ENCODE peak calls at places on chromosome 1, in ten cellular contexts. Z is G401; U is DMS153; C is ACHN; O is BE2C; F is left lobe of liver; T is activated B cell treated with CpG ODN at 0.5 μM for 24 hours; W is activated CD8-positive, alpha-beta memory T cell treated with anti-CD3 and anti-CD28 coated beads for 48 hours; V is GM23338; E is IMR-90. D is an unnamed sample.

GRCh38 chr1:10730985-10731384 is 65.5 kb downstream of the CASZ1 start:
- DNase-seq in T (no peak), O (no peak), E (peak), W (no peak), F (no peak), V (no peak), U (no peak), Z (no peak), C (peak), D (no peak)

GRCh38 chr1:111145542-111145941 is 5.5 kb downstream of the CEPT1 start:
- DNase-seq in C (no peak), U (no peak), W (no peak), O (no peak), E (no peak), T (no peak), F (no peak), V (no peak), Z (no peak), D (no peak)

GRCh38 chr1:40362699-40363098 is 10.8 kb upstream of the SMAP2 start:
- DNase-seq in C (peak), Z (no peak), W (no peak), F (no peak), E (peak), T (no peak), O (no peak), V (no peak), U (no peak), D (no peak)

GRCh38 chr1:8032351-8032750 is 6.2 kb upstream of the ERRFI1 start:
- DNase-seq in F (no peak), V (no peak), T (no peak), E (peak), Z (no peak), W (no peak), U (no peak), C (no peak), O (no peak), D (no peak)

GRCh38 chr1:125065092-125065820 is 3880.5 kb downstream of the SRGAP2C start:
- DNase-seq in C (no peak), F (peak), U (no peak), O (no peak), T (no peak), V (no peak), Z (no peak), W (no peak), E (no peak), D (peak)

GRCh38 chr1:3799976-3800685 is 3.8 kb upstream of the LRRC47 start:
- DNase-seq in T (no peak), Z (peak), E (no peak), C (no peak), F (no peak), O (no peak), V (no peak), U (no peak), W (no peak), D (no peak)

GRCh38 chr1:201675143-201675542 is 136.2 kb downstream of the NAV1 start:
- DNase-seq in W (no peak), E (no peak), V (no peak), T (no peak), F (no peak), O (no peak), U (no peak), Z (no peak), C (peak), D (no peak)

GRCh38 chr1:245234217-245235120 is 79.7 kb downstream of the KIF26B start:
- DNase-seq in V (peak), E (no peak), C (no peak), U (peak), Z (peak), F (no peak), W (no peak), O (no peak), T (no peak), D (no peak)

GRCh38 chr1:24641646-24642151 is 1.4 kb upstream of the SRRM1 start:
- DNase-seq in U (no peak), V (peak), C (no peak), T (peak), F (peak), Z (peak), O (no peak), E (peak), W (no peak), D (peak)

GRCh38 chr1:66618390-66618789 is 84.4 kb downstream of the SGIP1 start:
- DNase-seq in V (no peak), Z (no peak), U (no peak), C (no peak), E (peak), O (no peak), W (no peak), T (no peak), F (no peak), D (no peak)

GRCh38 chr1:222104097-222104496 is 362.2 kb upstream of the DUSP10 start:
- DNase-seq in U (no peak), C (no peak), O (no peak), E (no peak), Z (no peak), T (no peak), F (no peak), W (no peak), V (no peak), D (no peak)

GRCh38 chr1:203522237-203522636 is 28.3 kb downstream of the OPTC start:
- DNase-seq in U (no peak), W (no peak), T (no peak), F (no peak), C (no peak), Z (peak), V (no peak), O (peak), E (no peak), D (no peak)

GRCh38 chr1:178644308-178645120 is 80.5 kb upstream of the RALGPS2 start:
- DNase-seq in Z (peak), E (peak), T (no peak), C (no peak), U (no peak), F (peak), W (no peak), O (no peak), V (no peak), D (no peak)

GRCh38 chr1:41766546-41766945 is 152.2 kb downstream of the HIVEP3 start:
- DNase-seq in Z (no peak), E (no peak), V (no peak), O (no peak), T (no peak), F (no peak), U (no peak), C (no peak), W (no peak), D (no peak)

GRCh38 chr1:88773540-88774150 is 89.6 kb downstream of the PKN2 start:
- DNase-seq in V (peak), Z (no peak), C (peak), O (no peak), E (peak), U (no peak), T (no peak), F (no peak), W (no peak), D (no peak)

GRCh38 chr1:20095564-20096434 is 23.5 kb downstream of the PLA2G2D start:
- DNase-seq in C (no peak), Z (no peak), O (no peak), E (no peak), F (no peak), V (no peak), U (no peak), W (no peak), T (no peak), D (no peak)

GRCh38 chr1:45974541-45975269 is 157.7 kb downstream of the PIK3R3 start:
- DNase-seq in F (no peak), V (no peak), W (no peak), O (no peak), Z (no peak), U (peak), T (no peak), C (no peak), E (peak), D (no peak)

GRCh38 chr1:36207339-36207738 is 16.9 kb upstream of the THRAP3 start:
- DNase-seq in C (no peak), E (peak), F (peak), T (no peak), U (no peak), O (no peak), V (peak), W (no peak), Z (peak), D (peak)

GRCh38 chr1:158809261-158809660 is 21.9 kb upstream of the MNDA start:
- DNase-seq in E (no peak), V (no peak), W (no peak), O (no peak), U (no peak), F (no peak), Z (no peak), C (no peak), T (no peak), D (no peak)

GRCh38 chr1:160629286-160630210 is 17.3 kb downstream of the SLAMF1 start:
- DNase-seq in C (no peak), O (no peak), T (no peak), Z (no peak), E (no peak), F (no peak), W (no peak), V (no peak), U (no peak), D (no peak)

GRCh38 chr1:222064388-222065201 is 322.7 kb upstream of the DUSP10 start:
- DNase-seq in C (peak), T (no peak), U (no peak), E (peak), Z (no peak), W (no peak), F (no peak), O (peak), V (no peak), D (no peak)

GRCh38 chr1:156821801-156822200 is 5.2 kb upstream of the SH2D2A start:
- DNase-seq in O (no peak), C (no peak), E (peak), U (no peak), F (no peak), T (no peak), Z (no peak), W (no peak), V (no peak), D (no peak)

GRCh38 chr1:53683986-53684740 is 54.8 kb downstream of the GLIS1 start:
- DNase-seq in Z (no peak), C (no peak), V (peak), T (no peak), F (no peak), W (no peak), U (no peak), O (no peak), E (no peak), D (no peak)

GRCh38 chr1:39525366-39526165 is 34.1 kb downstream of the BMP8A start:
- DNase-seq in T (peak), U (no peak), F (no peak), Z (no peak), E (no peak), V (no peak), W (no peak), O (peak), C (no peak), D (no peak)

GRCh38 chr1:199122532-199123311 is 483.9 kb downstream of the PTPRC start:
- DNase-seq in O (no peak), W (no peak), V (no peak), Z (no peak), E (peak), T (no peak), U (no peak), C (no peak), F (no peak), D (no peak)

D was measured in tibial artery.